ENCODE peak calls at places on chromosomes 1 and 21, in five cellular contexts. L, H, O, V and U are unnamed samples.

GRCh38 chr1:246576709-246577032 is 10.4 kb downstream of the CNST start:
- DNase-seq in L (no peak), H (no peak), O (no peak), V (no peak), U (no peak)

GRCh38 chr21:45323487-45324380 is 36.0 kb upstream of the POFUT2 start:
- DNase-seq in L (peak), H (peak), O (no peak), V (no peak), U (no peak)

GRCh38 chr1:8571200-8571984 is 246.0 kb downstream of the RERE start:
- DNase-seq in L (peak), H (no peak), O (no peak), V (no peak), U (no peak)

GRCh38 chr1:215497516-215497915 is 69.6 kb upstream of the KCTD3 start:
- DNase-seq in L (no peak), H (no peak), O (no peak), V (no peak), U (no peak)

GRCh38 chr1:118290571-118290970 is 105.5 kb upstream of the SPAG17 start:
- DNase-seq in L (peak), H (no peak), O (no peak), V (no peak), U (no peak)

GRCh38 chr1:15953791-15954201 is 22.1 kb downstream of the ZBTB17 start:
- DNase-seq in L (no peak), H (no peak), O (no peak), V (no peak), U (no peak)

GRCh38 chr1:237913345-237913744 is 22.6 kb upstream of the ZP4 start:
- DNase-seq in L (no peak), H (no peak), O (no peak), V (no peak), U (no peak)

GRCh38 chr1:226135059-226135651 is 51.4 kb downstream of the ACBD3 start:
- DNase-seq in L (no peak), H (peak), O (no peak), V (no peak), U (no peak)

GRCh38 chr1:219555802-219556201 is 57.1 kb downstream of the ZC3H11B start:
- DNase-seq in L (peak), H (no peak), O (peak), V (no peak), U (no peak)

GRCh38 chr1:51063121-51063520 is 38.9 kb upstream of the C1orf185 start:
- DNase-seq in L (peak), H (no peak), O (no peak), V (no peak), U (no peak)

GRCh38 chr1:150022357-150022756 is 11.8 kb upstream of the OTUD7B start:
- DNase-seq in L (no peak), H (no peak), O (no peak), V (no peak), U (no peak)

GRCh38 chr1:178713270-178713669 is 11.8 kb upstream of the RALGPS2 start:
- DNase-seq in L (peak), H (no peak), O (no peak), V (no peak), U (no peak)

GRCh38 chr1:152037920-152038658 is 1.3 kb upstream of the S100A11 start:
- DNase-seq in L (no peak), H (no peak), O (peak), V (peak), U (no peak)

GRCh38 chr1:50750021-50750619 is 209.9 kb downstream of the FAF1 start:
- DNase-seq in L (peak), H (no peak), O (peak), V (no peak), U (no peak)

GRCh38 chr21:17793675-17794123 is 25.5 kb downstream of the C21orf91 start:
- DNase-seq in L (peak), H (no peak), O (no peak), V (no peak), U (no peak)

GRCh38 chr1:227299238-227299637 is 19.1 kb downstream of the CDC42BPA start:
- DNase-seq in L (peak), H (no peak), O (no peak), V (no peak), U (no peak)

GRCh38 chr1:201774224-201774982 is 54.6 kb upstream of the IPO9 start:
- DNase-seq in L (peak), H (no peak), O (no peak), V (no peak), U (no peak)